ENCODE peak calls at places on chromosome 20, in nine cellular contexts. S, D, Q, K, G, J, R, Y and U are unnamed samples.

GRCh38 chr20:17469631-17470030 is 61.5 kb downstream of the BFSP1 start:
- DNase-seq in K (no peak), D (no peak), Y (no peak), S (no peak), G (no peak), R (no peak), Q (no peak), J (no peak), U (no peak)

GRCh38 chr20:10647471-10647870 is 26.3 kb downstream of the JAG1 start:
- DNase-seq in G (no peak), J (no peak), S (peak), Y (no peak), K (no peak), D (peak), Q (no peak), R (no peak), U (peak)

GRCh38 chr20:40630723-40631631 is 58.1 kb downstream of the MAFB start:
- DNase-seq in J (no peak), Q (no peak), K (no peak), S (no peak), R (peak), G (no peak), Y (no peak), D (no peak), U (no peak)

GRCh38 chr20:54026300-54027064 is 43.9 kb downstream of the BCAS1 start:
- DNase-seq in D (no peak), Q (no peak), G (no peak), R (no peak), Y (no peak), K (no peak), S (no peak), J (no peak), U (no peak)

GRCh38 chr20:33387177-33387576 is 14.1 kb downstream of the CDK5RAP1 start:
- DNase-seq in Q (no peak), J (no peak), G (no peak), D (no peak), S (no peak), K (peak), R (peak), Y (no peak), U (no peak)

GRCh38 chr20:58228484-58229197 is at the start of gene ANKRD60:
- DNase-seq in Q (peak), G (no peak), K (peak), J (peak), D (no peak), Y (peak), R (peak), S (no peak), U (no peak)

GRCh38 chr20:43972051-43972450 is 57.4 kb downstream of the TOX2 start:
- DNase-seq in Y (no peak), J (no peak), D (no peak), G (no peak), R (peak), S (no peak), K (no peak), Q (no peak), U (no peak)

GRCh38 chr20:60649541-60649940 is 602.5 kb upstream of the CDH4 start:
- DNase-seq in J (no peak), K (no peak), Q (no peak), D (no peak), S (no peak), Y (no peak), R (no peak), G (no peak), U (no peak)

GRCh38 chr20:46458891-46459750 is 52.7 kb upstream of the ELMO2 start:
- DNase-seq in Q (peak), S (no peak), K (no peak), J (no peak), D (no peak), G (no peak), R (no peak), Y (no peak), U (no peak)

GRCh38 chr20:41098703-41099250 is 38.6 kb upstream of the PLCG1 start:
- DNase-seq in K (peak), Q (no peak), G (no peak), Y (no peak), R (no peak), D (no peak), J (no peak), S (no peak), U (no peak)

GRCh38 chr20:53165452-53165851 is 193.3 kb downstream of the TSHZ2 start:
- DNase-seq in J (no peak), G (no peak), D (no peak), S (no peak), R (no peak), Y (no peak), K (no peak), Q (no peak), U (no peak)

GRCh38 chr20:62570403-62570802 is 71.9 kb upstream of the SLCO4A1 start:
- DNase-seq in K (no peak), Q (no peak), G (no peak), D (no peak), Y (no peak), R (no peak), J (no peak), S (no peak), U (no peak)

GRCh38 chr20:56710577-56711465 is 81.7 kb downstream of the TFAP2C start:
- DNase-seq in K (peak), G (no peak), J (no peak), Q (no peak), R (no peak), Y (no peak), D (no peak), S (no peak), U (no peak)

GRCh38 chr20:54284928-54285704 is 77.2 kb downstream of the PFDN4 start:
- DNase-seq in R (no peak), J (peak), G (no peak), D (no peak), K (no peak), Q (no peak), S (no peak), Y (no peak), U (no peak)

GRCh38 chr20:63094767-63095499 is 88.2 kb upstream of the BHLHE23 start:
- DNase-seq in R (peak), J (peak), Y (no peak), S (peak), G (no peak), Q (no peak), K (no peak), D (no peak), U (no peak)

GRCh38 chr20:50341880-50342637 is 151.4 kb downstream of the CEBPB start:
- DNase-seq in J (no peak), R (no peak), G (no peak), Q (no peak), S (no peak), Y (no peak), D (no peak), K (no peak), U (no peak)

GRCh38 chr20:24909086-24909780 is 39.8 kb upstream of the CST7 start:
- DNase-seq in K (no peak), D (no peak), G (no peak), S (no peak), R (no peak), Y (no peak), Q (no peak), J (no peak), U (no peak)

GRCh38 chr20:47857994-47858557 is 72.8 kb upstream of the SULF2 start:
- DNase-seq in J (no peak), R (peak), Q (no peak), S (no peak), D (no peak), K (peak), Y (no peak), G (no peak), U (no peak)

GRCh38 chr20:33291830-33292355 is 8.9 kb downstream of the BPIFB1 start:
- DNase-seq in R (no peak), K (peak), Q (peak), G (peak), D (peak), S (no peak), J (peak), Y (peak), U (peak)

GRCh38 chr20:366719-367485 is 13.7 kb upstream of the TRIB3 start:
- DNase-seq in J (no peak), Q (no peak), Y (no peak), D (no peak), S (no peak), R (no peak), G (no peak), K (no peak), U (no peak)

GRCh38 chr20:23245553-23246128 is 105.0 kb upstream of the NXT1 start:
- DNase-seq in Y (no peak), G (no peak), J (no peak), S (peak), K (peak), Q (peak), D (peak), R (peak), U (peak)

GRCh38 chr20:32761831-32762753 is at the start of gene DNMT3B:
- DNase-seq in R (peak), Y (peak), G (peak), D (peak), Q (peak), S (peak), J (peak), K (peak), U (peak)

GRCh38 chr20:51366155-51366886 is 176.2 kb downstream of the NFATC2 start:
- DNase-seq in S (peak), Y (no peak), R (peak), J (no peak), Q (no peak), D (no peak), K (peak), G (peak), U (no peak)

GRCh38 chr20:44494266-44494665 is 18.6 kb downstream of the TTPAL start:
- DNase-seq in R (no peak), S (no peak), G (no peak), J (no peak), D (no peak), Y (no peak), Q (no peak), K (no peak), U (no peak)

GRCh38 chr20:41029150-41029872 is 689 bp downstream of the TOP1 start:
- DNase-seq in Y (peak), Q (peak), J (peak), D (peak), S (peak), K (peak), R (peak), G (peak), U (peak)

GRCh38 chr20:51385941-51386530 is 156.5 kb downstream of the NFATC2 start:
- DNase-seq in R (no peak), Y (peak), S (peak), Q (peak), J (peak), D (peak), G (peak), K (peak), U (peak)

GRCh38 chr20:37745553-37745952 is 51.7 kb downstream of the CTNNBL1 start:
- DNase-seq in R (no peak), S (no peak), D (peak), Y (no peak), J (no peak), G (no peak), K (no peak), Q (no peak), U (no peak)

GRCh38 chr20:31569163-31570020 is 35.7 kb upstream of the ID1 start:
- DNase-seq in K (peak), Q (peak), G (peak), R (peak), S (peak), D (peak), J (peak), Y (peak), U (peak)

GRCh38 chr20:46088409-46089075 is 1.2 kb downstream of the NCOA5 start:
- DNase-seq in J (no peak), R (no peak), K (peak), D (no peak), Q (no peak), G (peak), S (no peak), Y (no peak), U (peak)

GRCh38 chr20:25276533-25277050 is 28.7 kb downstream of the PYGB start:
- DNase-seq in D (no peak), G (no peak), Q (no peak), Y (no peak), J (peak), R (peak), S (peak), K (no peak), U (no peak)

GRCh38 chr20:35560105-35560511 is 18.2 kb downstream of the ERGIC3 start:
- DNase-seq in J (no peak), D (no peak), S (no peak), Q (no peak), G (no peak), R (no peak), Y (no peak), K (no peak), U (no peak)

GRCh38 chr20:3995067-3995748 is 20.1 kb downstream of the RNF24 start:
- DNase-seq in G (peak), D (peak), J (no peak), S (no peak), K (peak), Y (no peak), Q (no peak), R (no peak), U (peak)

GRCh38 chr20:60583741-60584140 is 625.5 kb downstream of the CDH26 start:
- DNase-seq in S (no peak), D (no peak), G (no peak), J (no peak), K (no peak), Y (no peak), Q (no peak), R (no peak), U (no peak)

GRCh38 chr20:9916776-9917175 is 77.9 kb upstream of the PAK5 start:
- DNase-seq in J (no peak), R (no peak), K (no peak), D (no peak), S (no peak), Q (no peak), Y (no peak), G (no peak), U (no peak)

GRCh38 chr20:53737404-53738038 is 143.9 kb upstream of the ZNF217 start:
- DNase-seq in Y (no peak), J (no peak), R (no peak), K (peak), S (no peak), D (no peak), Q (no peak), G (no peak), U (peak)